ENCODE peak calls at places on chromosome 13, in ten cellular contexts. Q, Y, Z, J, A, I, T, V, N and F are unnamed samples.

GRCh38 chr13:57045816-57046691 is 94.7 kb upstream of the PRR20A start:
- DNase-seq in V (no peak), Q (no peak), I (no peak), Z (no peak), J (no peak), Y (no peak), A (no peak), T (no peak), N (no peak), F (no peak)

GRCh38 chr13:32426981-32427851 is 714 bp downstream of the N4BP2L1 start:
- DNase-seq in A (no peak), J (peak; percentile 34), I (peak; percentile 56), N (peak; percentile 64), Y (no peak), T (peak; percentile 73), Q (peak; percentile 71), V (peak; percentile 85), Z (peak; percentile 34), F (peak; percentile 69)

GRCh38 chr13:48551329-48551728 is 18.4 kb upstream of the RCBTB2 start:
- DNase-seq in Z (no peak), T (no peak), I (no peak), J (no peak), Y (no peak), A (no peak), V (no peak), N (no peak), Q (no peak), F (no peak)

GRCh38 chr13:104098421-104098820 is 1032.2 kb upstream of the SLC10A2 start:
- DNase-seq in T (no peak), Z (no peak), V (no peak), I (no peak), Q (no peak), Y (no peak), J (no peak), A (no peak), N (no peak), F (no peak)

GRCh38 chr13:41603917-41604316 is 146.6 kb downstream of the RGCC start:
- DNase-seq in V (no peak), N (no peak), J (no peak), A (peak; percentile 85), Z (no peak), T (no peak), I (no peak), Q (no peak), Y (no peak), F (no peak)

GRCh38 chr13:52446265-52446664 is 4.2 kb downstream of the VPS36 start:
- DNase-seq in Y (no peak), J (no peak), Q (no peak), A (peak; percentile 36), T (no peak), I (no peak), N (no peak), V (no peak), Z (no peak), F (no peak)

GRCh38 chr13:51246005-51246404 is 23.8 kb downstream of the FAM124A start:
- DNase-seq in Y (no peak), T (no peak), N (no peak), I (no peak), Q (no peak), A (no peak), V (no peak), Z (no peak), J (no peak), F (no peak)

GRCh38 chr13:51793570-51794273 is 10.2 kb downstream of the DHRS12 start:
- DNase-seq in N (no peak), V (no peak), Z (no peak), J (no peak), A (peak; percentile 69), I (no peak), Y (no peak), T (peak; percentile 43), Q (no peak), F (no peak)

GRCh38 chr13:33817513-33817842 is 471 bp upstream of the RFC3 start:
- DNase-seq in Q (no peak), A (no peak), N (no peak), Z (no peak), Y (no peak), J (no peak), T (no peak), V (no peak), I (no peak), F (no peak)

GRCh38 chr13:20035130-20035529 is 76.6 kb downstream of the ZMYM2 start:
- DNase-seq in Z (no peak), T (no peak), J (no peak), V (no peak), A (no peak), Q (no peak), N (no peak), I (no peak), Y (no peak), F (no peak)
- TF ChIP-seq CTCF in Z (peak; percentile 46), T (no peak), J (peak; percentile 45), V (peak; percentile 23), A (no peak), Q (peak; percentile 23), N (no peak), I (no peak), Y (no peak), F (no peak)

DNA sequence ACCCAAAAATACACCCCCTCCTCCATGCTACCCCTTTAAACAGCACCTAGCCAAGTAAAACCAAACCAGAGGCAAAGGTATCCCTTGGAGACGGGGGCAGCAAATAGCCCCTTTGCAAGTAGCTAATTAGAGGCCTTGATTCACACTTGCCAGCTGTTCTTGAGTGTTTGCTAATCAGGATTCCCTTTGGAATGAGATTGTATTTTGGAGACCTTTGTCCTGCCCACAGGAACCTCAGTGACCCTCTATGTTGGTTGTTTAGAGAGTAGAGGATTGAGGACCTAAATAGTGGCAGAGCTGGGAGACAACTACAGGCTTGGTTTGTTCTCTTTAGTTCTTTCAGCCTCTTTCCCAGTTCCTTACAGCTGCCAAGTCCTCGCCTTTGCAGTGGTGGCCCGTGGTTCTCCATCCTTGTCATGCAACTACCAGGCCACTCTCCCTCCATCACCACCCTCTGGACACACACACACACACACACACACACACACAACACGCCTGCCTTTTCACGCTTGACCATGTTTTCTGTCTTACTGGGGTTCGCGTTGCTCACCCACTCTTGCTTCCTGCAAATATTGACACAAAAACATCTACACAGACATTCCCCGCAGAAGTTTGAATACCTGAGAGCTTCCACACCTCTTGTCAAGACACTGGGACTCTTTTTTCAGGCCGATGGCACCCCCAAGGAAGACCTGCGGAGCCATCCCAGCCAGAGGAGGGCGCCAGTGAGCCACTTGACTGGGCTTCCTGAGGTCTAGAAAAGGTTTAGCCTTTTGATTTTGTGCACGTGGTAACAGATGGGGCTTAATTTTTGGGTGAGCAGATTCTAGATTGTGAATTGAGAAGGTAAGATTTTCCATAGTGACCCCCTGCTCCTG is 80.0 kb upstream of the GPR183 start:
- DNase-seq in N (no peak), Z (peak; percentile 62), Q (peak; percentile 74), Y (no peak), A (peak; percentile 10), I (peak; percentile 80), T (no peak), J (peak; percentile 45), V (peak; percentile 77), F (peak; percentile 54)
- TF ChIP-seq CTCF in N (no peak), Z (peak; percentile 49), Q (peak; percentile 43), Y (peak; percentile 36), A (peak; percentile 19), I (peak; percentile 70), T (peak; percentile 24), J (peak; percentile 51), V (peak; percentile 48), F (peak; percentile 45)

GRCh38 chr13:40340368-40341085 is 325.9 kb downstream of the FOXO1 start:
- DNase-seq in T (no peak), Y (no peak), A (no peak), V (peak; percentile 59), Z (no peak), N (no peak), Q (peak; percentile 28), I (no peak), J (no peak), F (no peak)
- TF ChIP-seq CTCF in T (no peak), Y (no peak), A (no peak), V (peak; percentile 41), Z (no peak), N (no peak), Q (no peak), I (no peak), J (peak; percentile 14), F (no peak)

DNA sequence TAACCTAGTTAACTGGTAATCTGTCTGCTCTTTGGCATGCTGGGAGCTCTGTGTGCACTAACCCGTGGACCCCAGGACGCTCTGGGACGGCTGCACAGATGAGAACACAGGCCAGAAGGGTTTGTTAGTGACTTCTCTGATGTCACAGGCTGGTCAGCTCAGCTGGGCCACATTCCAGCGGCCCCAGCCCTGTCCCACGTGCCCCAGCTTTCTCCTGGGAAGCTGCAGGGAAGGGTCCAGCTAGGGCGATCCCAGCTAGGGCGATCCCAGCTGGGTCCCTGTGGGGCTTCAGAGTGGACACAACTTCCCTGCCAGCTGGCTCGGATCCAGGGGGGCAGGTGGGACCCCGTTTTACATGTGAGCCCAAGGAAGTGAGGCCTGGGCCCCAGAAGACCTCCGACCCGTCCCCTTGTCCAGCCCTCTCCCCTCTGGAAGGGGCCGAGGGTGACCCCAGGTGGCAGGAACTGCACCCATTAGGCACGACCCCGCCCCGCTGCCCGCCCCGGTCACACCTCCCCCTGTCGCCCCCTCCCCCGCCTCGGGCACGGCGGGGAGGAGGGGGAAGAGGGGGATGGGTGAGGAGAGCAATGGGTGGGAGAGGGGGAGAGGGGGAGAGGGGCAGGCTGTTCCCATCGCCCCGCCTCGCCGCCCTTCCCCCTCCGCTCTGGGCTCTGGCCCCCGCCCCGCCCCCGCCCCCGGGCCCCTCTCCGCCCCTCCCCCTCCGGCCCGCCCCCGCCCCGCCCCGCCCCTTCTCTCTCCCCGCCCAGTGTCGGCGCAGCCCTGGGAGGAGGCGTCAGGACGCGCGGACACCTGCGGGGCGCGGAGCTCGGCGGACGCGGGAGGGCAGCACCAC is 75.2 kb upstream of the MCF2L start:
- DNase-seq in I (peak; percentile 64), Z (peak; percentile 41), A (peak; percentile 49), J (no peak), Q (no peak), N (no peak), V (no peak), Y (peak; percentile 61), T (no peak), F (peak; percentile 79)
- TF ChIP-seq CTCF in I (no peak), Z (no peak), A (no peak), J (no peak), Q (no peak), N (no peak), V (no peak), Y (no peak), T (no peak), F (no peak)

GRCh38 chr13:77299587-77299986 is 27.3 kb downstream of the MYCBP2 start:
- DNase-seq in Y (no peak), V (no peak), Z (no peak), N (no peak), Q (no peak), A (no peak), J (no peak), I (no peak), T (no peak), F (no peak)

GRCh38 chr13:77300176-77301141 is 26.4 kb downstream of the MYCBP2 start:
- DNase-seq in Z (no peak), Q (no peak), V (no peak), N (no peak), T (no peak), I (no peak), A (peak; percentile 20), Y (no peak), J (no peak), F (no peak)

DNA sequence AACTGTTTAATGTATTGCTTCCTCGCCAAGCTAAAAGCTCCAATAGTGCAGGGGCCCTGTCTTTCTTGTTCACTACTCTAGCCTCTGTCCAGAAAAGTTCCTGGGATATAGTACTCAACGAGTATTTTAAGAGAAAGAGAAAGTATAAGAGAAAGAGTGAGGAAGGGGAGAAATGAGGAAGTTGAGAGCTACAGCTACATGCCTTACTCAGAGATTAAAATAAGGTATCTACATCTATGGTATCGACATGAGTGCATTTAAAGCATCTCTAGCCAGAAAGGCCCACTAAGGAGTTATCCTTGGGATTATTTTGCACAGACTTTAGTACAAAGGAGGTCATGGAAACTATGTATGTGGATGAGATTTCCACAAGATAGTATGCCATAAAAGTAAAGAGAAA is 28.5 kb downstream of the MYCBP2 start:
- DNase-seq in J (no peak), Q (no peak), V (no peak), Z (no peak), Y (no peak), N (no peak), T (no peak), A (no peak), I (no peak), F (no peak)
- TF ChIP-seq CTCF in J (no peak), Q (no peak), V (no peak), Z (no peak), Y (no peak), N (no peak), T (no peak), A (no peak), I (no peak), F (no peak)